ENCODE peak calls at places on chromosome 12, in nine cellular contexts. Z is suprapubic skin; U is right atrium auricular region; J is CD8-positive, alpha-beta T cell; K is tibial nerve; E is lower leg skin; C is ovary; H is endodermal cell; G is tibial artery. O is an unnamed sample.

GRCh38 chr12:124438415-124439056 is 128.9 kb downstream of the NCOR2 start:
- DNase-seq in Z (no peak), U (no peak), J (no peak), K (no peak), E (no peak), C (no peak), H (peak; percentile 71), G (no peak), O (no peak)

GRCh38 chr12:132263061-132263360 is 66.4 kb downstream of the GALNT9 start:
- DNase-seq in Z (no peak), U (no peak), J (no peak), K (no peak), E (no peak), C (no peak), H (no peak), G (no peak), O (no peak)

GRCh38 chr12:64098709-64099354 is 123.3 kb downstream of the KICS2 start:
- DNase-seq in Z (no peak), U (no peak), J (no peak), K (no peak), E (no peak), C (peak; percentile 40), H (no peak), G (no peak), O (no peak)

GRCh38 chr12:112303004-112303403 is 79.2 kb downstream of the HECTD4 start:
- DNase-seq in Z (no peak), U (no peak), J (no peak), K (no peak), E (no peak), C (no peak), H (peak; percentile 67), G (no peak), O (no peak)

GRCh38 chr12:108849653-108850052 is 7.7 kb downstream of the SSH1 start:
- DNase-seq in Z (peak; percentile 34), U (no peak), J (no peak), K (no peak), E (no peak), C (no peak), H (no peak), G (no peak), O (no peak)

GRCh38 chr12:77578471-77579262 is 252.0 kb upstream of the NAV3 start:
- DNase-seq in Z (no peak), U (no peak), J (no peak), K (no peak), E (no peak), C (no peak), H (no peak), G (no peak), O (no peak)

GRCh38 chr12:66048218-66048842 is 82.2 kb downstream of the LLPH start:
- DNase-seq in Z (no peak), U (no peak), J (no peak), K (no peak), E (no peak), C (no peak), H (no peak), G (no peak), O (no peak)

GRCh38 chr12:1474059-1474537 is 120.3 kb downstream of the FBXL14 start:
- DNase-seq in Z (no peak), U (no peak), J (no peak), K (no peak), E (no peak), C (no peak), H (peak; percentile 52), G (no peak), O (no peak)

GRCh38 chr12:67096533-67097318 is 172.4 kb upstream of the CAND1 start:
- DNase-seq in Z (no peak), U (no peak), J (no peak), K (no peak), E (no peak), C (no peak), H (no peak), G (no peak), O (no peak)

GRCh38 chr12:117874842-117875434 is 93.9 kb downstream of the KSR2 start:
- DNase-seq in Z (peak; percentile 81), U (peak; percentile 70), J (peak; percentile 5), K (peak; percentile 34), E (peak; percentile 42), C (peak; percentile 52), H (peak; percentile 97), G (peak; percentile 74), O (peak; percentile 77)

GRCh38 chr12:94205738-94206310 is 57.4 kb downstream of the PLXNC1 start:
- DNase-seq in Z (no peak), U (no peak), J (no peak), K (no peak), E (no peak), C (no peak), H (peak; percentile 43), G (no peak), O (no peak)
- H3K4me3 ChIP-seq in Z (no peak overlapping the region), U (no peak overlapping the region), J (no peak overlapping the region), K (no peak overlapping the region), E (no peak overlapping the region), C (no peak overlapping the region), H (no peak overlapping the region), G (no peak overlapping the region), O (no peak overlapping the region)

GRCh38 chr12:47779943-47780504 is 7.0 kb downstream of the SLC48A1 start:
- DNase-seq in Z (no peak), U (no peak), J (no peak), K (no peak), E (no peak), C (no peak), H (no peak), G (no peak), O (peak; percentile 51)

GRCh38 chr12:47783821-47784819 is 11.1 kb downstream of the SLC48A1 start:
- DNase-seq in Z (peak; percentile 76), U (no peak), J (no peak), K (no peak), E (no peak), C (no peak), H (no peak), G (no peak), O (no peak)

GRCh38 chr12:47783024-47783755 is 10.2 kb downstream of the SLC48A1 start:
- DNase-seq in Z (no peak), U (no peak), J (no peak), K (no peak), E (no peak), C (no peak), H (no peak), G (no peak), O (no peak)

GRCh38 chr12:47781479-47782371 is 8.7 kb downstream of the SLC48A1 start:
- DNase-seq in Z (no peak), U (no peak), J (no peak), K (no peak), E (peak; percentile 72), C (no peak), H (no peak), G (peak; percentile 68), O (no peak)

GRCh38 chr12:47782372-47782770 is 9.3 kb downstream of the SLC48A1 start:
- DNase-seq in Z (no peak), U (no peak), J (no peak), K (no peak), E (no peak), C (no peak), H (no peak), G (no peak), O (no peak)
- TF ChIP-seq CTCF in Z (no peak), U (no peak), J (no peak), K (no peak), E (no peak), C (no peak), H (no peak), G (no peak), O (no peak)

DNA sequence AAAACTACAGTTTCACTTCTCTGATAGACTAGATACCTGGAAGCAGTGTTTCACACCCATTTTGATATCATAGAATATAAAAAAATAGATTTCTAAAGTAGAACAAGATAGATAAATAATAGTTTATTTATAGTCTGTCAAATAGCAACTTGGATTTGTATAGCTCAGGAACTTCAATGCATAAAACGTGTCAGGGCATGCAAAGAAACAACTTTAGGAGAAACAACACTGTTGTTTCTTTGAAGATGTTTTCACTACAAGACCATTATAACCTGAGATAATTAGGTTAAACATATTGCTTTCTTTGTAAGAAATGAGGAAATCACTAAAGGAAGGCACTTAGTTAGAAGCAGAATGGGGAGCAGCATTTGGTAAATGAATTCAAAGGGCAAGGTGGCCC is 7.4 kb downstream of the CLECL1 start:
- DNase-seq in Z (no peak), U (no peak), J (no peak), K (no peak), E (no peak), C (no peak), H (no peak), G (no peak), O (no peak)
- H3K4me3 ChIP-seq in Z (no peak overlapping the region), U (no peak overlapping the region), J (no peak overlapping the region), K (no peak overlapping the region), E (no peak overlapping the region), C (no peak overlapping the region), H (no peak overlapping the region), G (no peak overlapping the region), O (no peak overlapping the region)

GRCh38 chr12:105288311-105288996 is 42.0 kb upstream of the C12orf75 start:
- DNase-seq in Z (no peak), U (no peak), J (no peak), K (no peak), E (no peak), C (no peak), H (no peak), G (no peak), O (no peak)
- TF ChIP-seq CTCF in Z (no peak), U (no peak), J (no peak), K (no peak), E (no peak), C (no peak), H (no peak), G (no peak), O (no peak)

DNA sequence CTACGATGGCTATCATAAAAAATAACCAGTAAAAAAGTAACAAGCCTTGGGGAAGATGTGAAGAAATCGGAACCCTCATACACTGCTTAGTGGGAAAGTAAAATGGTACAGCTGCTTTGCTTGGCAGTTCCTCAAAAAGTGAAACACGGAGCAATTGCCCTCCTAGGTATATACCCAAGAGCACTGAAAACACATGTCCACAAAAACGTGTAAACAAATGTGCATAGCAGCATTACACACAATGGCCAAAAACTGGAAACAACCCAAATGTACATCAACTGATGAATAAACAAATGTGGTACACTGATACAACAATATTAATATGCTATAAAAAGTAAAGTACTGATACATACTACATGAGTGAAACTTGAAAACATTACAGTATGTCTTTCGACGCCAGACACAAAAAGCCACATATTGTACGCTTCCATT is 1.2 kb downstream of the SLC41A2 start:
- DNase-seq in Z (no peak), U (no peak), J (no peak), K (no peak), E (no peak), C (no peak), H (no peak), G (no peak), O (no peak)
- H3K4me3 ChIP-seq in Z (peak overlapping the region; percentile 82), U (no peak overlapping the region), J (no peak overlapping the region), K (peak overlapping the region; percentile 76), E (no peak overlapping the region), C (peak overlapping the region; percentile 61), H (no peak overlapping the region), G (peak overlapping the region; percentile 86), O (no peak overlapping the region)